ENCODE peak calls at places on chromosomes 2 and 18, in five cellular contexts. I is NCI-H1105 treated with DMSO at 0.1 percent for 48 hours, F is A549, J is transverse colon, D is EH. B is an unnamed sample.

GRCh38 chr2:19607931-19608762 is 249.7 kb upstream of the OSR1 start:
- DNase-seq in I (no peak), F (peak; percentile 79), J (no peak), D (peak; percentile 92), B (no peak)

GRCh38 chr2:20634430-20635095 is 16.3 kb downstream of the HS1BP3 start:
- DNase-seq in I (no peak), F (no peak), J (no peak), D (peak; percentile 64), B (no peak)

GRCh38 chr2:216713691-216714411 is 18.5 kb upstream of the IGFBP5 start:
- DNase-seq in I (peak; percentile 10), F (peak; percentile 41), J (no peak), D (peak; percentile 95), B (no peak)

GRCh38 chr2:67600946-67601345 is 203.8 kb downstream of the ETAA1 start:
- DNase-seq in I (no peak), F (no peak), J (no peak), D (peak; percentile 80), B (no peak)

GRCh38 chr2:84888401-84889276 is 7.8 kb upstream of the TRABD2A start:
- DNase-seq in I (no peak), F (no peak), J (peak; percentile 52), D (peak; percentile 83), B (no peak)

GRCh38 chr2:180474716-180475115 is 467.6 kb upstream of the CWC22 start:
- DNase-seq in I (no peak), F (no peak), J (no peak), D (no peak), B (no peak)

GRCh38 chr2:160582481-160583161 is 89.0 kb upstream of the RBMS1 start:
- DNase-seq in I (no peak), F (peak; percentile 67), J (no peak), D (no peak), B (no peak)

GRCh38 chr2:107002735-107003134 is 116.8 kb upstream of the ST6GAL2 start:
- DNase-seq in I (no peak), F (no peak), J (no peak), D (peak; percentile 48), B (no peak)

GRCh38 chr18:76817888-76818611 is 4.3 kb upstream of the ZNF236 start:
- DNase-seq in I (no peak), F (no peak), J (no peak), D (no peak), B (no peak)

GRCh38 chr2:102005989-102006885 is 14.5 kb downstream of the IL1R2 start:
- DNase-seq in I (no peak), F (peak; percentile 52), J (no peak), D (peak; percentile 68), B (peak; percentile 5)

GRCh38 chr2:224025874-224026273 is 13.2 kb downstream of the SERPINE2 start:
- DNase-seq in I (no peak), F (no peak), J (peak; percentile 11), D (no peak), B (no peak)

GRCh38 chr2:132620115-132620514 is 49.9 kb downstream of the LYPD1 start:
- DNase-seq in I (no peak), F (no peak), J (no peak), D (peak; percentile 63), B (no peak)

GRCh38 chr2:134469516-134470115 is 215.7 kb downstream of the MGAT5 start:
- DNase-seq in I (no peak), F (no peak), J (no peak), D (no peak), B (no peak)

GRCh38 chr2:26615336-26616031 is 25.7 kb downstream of the CIB4 start:
- DNase-seq in I (no peak), F (peak; percentile 60), J (no peak), D (peak; percentile 11), B (no peak)

GRCh38 chr2:127138281-127138680 is 31.3 kb upstream of the BIN1 start:
- DNase-seq in I (no peak), F (no peak), J (no peak), D (no peak), B (no peak)

GRCh38 chr2:55838653-55839052 is 84.9 kb downstream of the EFEMP1 start:
- DNase-seq in I (peak; percentile 61), F (peak; percentile 44), J (no peak), D (no peak), B (no peak)

GRCh38 chr2:224922142-224922727 is 120.0 kb downstream of the DOCK10 start:
- DNase-seq in I (no peak), F (no peak), J (no peak), D (peak; percentile 36), B (no peak)

GRCh38 chr2:144890828-144891227 is 370.9 kb upstream of the ZEB2 start:
- DNase-seq in I (peak; percentile 10), F (peak; percentile 69), J (no peak), D (peak; percentile 51), B (peak; percentile 3)

GRCh38 chr18:45399146-45399545 is 216.1 kb upstream of the SLC14A2 start:
- DNase-seq in I (no peak), F (no peak), J (no peak), D (no peak), B (no peak)

GRCh38 chr2:124149571-124149970 is 124.5 kb downstream of the CNTNAP5 start:
- DNase-seq in I (no peak), F (no peak), J (peak; percentile 7), D (no peak), B (no peak)

GRCh38 chr2:208306291-208306690 is 40.2 kb downstream of the PIKFYVE start:
- DNase-seq in I (no peak), F (no peak), J (no peak), D (peak; percentile 50), B (no peak)

GRCh38 chr2:176432439-176432838 is 163.2 kb downstream of the MTX2 start:
- DNase-seq in I (no peak), F (no peak), J (no peak), D (no peak), B (no peak)

GRCh38 chr2:62662548-62662947 is 43.0 kb upstream of the EHBP1 start:
- DNase-seq in I (no peak), F (no peak), J (no peak), D (no peak), B (no peak)

GRCh38 chr2:1484131-1484884 is 71.0 kb downstream of the TPO start:
- DNase-seq in I (no peak), F (no peak), J (no peak), D (no peak), B (no peak)

GRCh38 chr2:65367517-65367916 is 64.9 kb downstream of the SPRED2 start:
- DNase-seq in I (no peak), F (peak; percentile 88), J (peak; percentile 36), D (peak; percentile 99), B (peak; percentile 26)

B was measured in pulmonary artery endothelial cell.